ENCODE peak calls at places on chromosomes 6 and 20, in ten cellular contexts. One of them, this sample, is unnamed.

GRCh38 chr20:23663180-23663579 is 25.4 kb upstream of the CST3 start:
- DNase-seq in EL: no peak
- DNase-seq in CD8-positive, alpha-beta T cell: no peak
- DNase-seq in CD8-positive, alpha-beta memory T cell: no peak
- DNase-seq in progenitor cell of endocrine pancreas: no peak
- DNase-seq in breast epithelium: no peak
- DNase-seq in body of pancreas: no peak
- DNase-seq in activated T-helper 1 cell treated with Interleukin-2 at 50 U/mL for 16 hours: no peak
- DNase-seq in A549: no peak
- DNase-seq in astrocyte of the spinal cord: no peak
- DNase-seq in this sample: no peak

GRCh38 chr6:101397199-101397598 is 3.7 kb downstream of the GRIK2 start:
- DNase-seq in EL: peak; percentile 6
- DNase-seq in CD8-positive, alpha-beta T cell: no peak
- DNase-seq in CD8-positive, alpha-beta memory T cell: no peak
- DNase-seq in progenitor cell of endocrine pancreas: no peak
- DNase-seq in breast epithelium: no peak
- DNase-seq in body of pancreas: no peak
- DNase-seq in activated T-helper 1 cell treated with Interleukin-2 at 50 U/mL for 16 hours: no peak
- DNase-seq in A549: peak; percentile 30
- DNase-seq in astrocyte of the spinal cord: peak; percentile 35
- DNase-seq in this sample: peak; percentile 30

GRCh38 chr6:9540126-9540525 is 874.7 kb downstream of the TFAP2A start:
- DNase-seq in EL: peak; percentile 13
- DNase-seq in CD8-positive, alpha-beta T cell: no peak
- DNase-seq in CD8-positive, alpha-beta memory T cell: no peak
- DNase-seq in progenitor cell of endocrine pancreas: no peak
- DNase-seq in breast epithelium: no peak
- DNase-seq in body of pancreas: no peak
- DNase-seq in activated T-helper 1 cell treated with Interleukin-2 at 50 U/mL for 16 hours: no peak
- DNase-seq in A549: no peak
- DNase-seq in astrocyte of the spinal cord: no peak
- DNase-seq in this sample: peak; percentile 24

GRCh38 chr6:97591955-97592354 is 308.9 kb upstream of the MMS22L start:
- DNase-seq in EL: no peak
- DNase-seq in CD8-positive, alpha-beta T cell: no peak
- DNase-seq in CD8-positive, alpha-beta memory T cell: no peak
- DNase-seq in progenitor cell of endocrine pancreas: no peak
- DNase-seq in breast epithelium: no peak
- DNase-seq in body of pancreas: no peak
- DNase-seq in activated T-helper 1 cell treated with Interleukin-2 at 50 U/mL for 16 hours: no peak
- DNase-seq in A549: no peak
- DNase-seq in astrocyte of the spinal cord: no peak
- DNase-seq in this sample: no peak

GRCh38 chr6:89951574-89952360 is 57.5 kb downstream of the GJA10 start:
- DNase-seq in EL: no peak
- DNase-seq in CD8-positive, alpha-beta T cell: no peak
- DNase-seq in CD8-positive, alpha-beta memory T cell: no peak
- DNase-seq in progenitor cell of endocrine pancreas: no peak
- DNase-seq in breast epithelium: no peak
- DNase-seq in body of pancreas: no peak
- DNase-seq in activated T-helper 1 cell treated with Interleukin-2 at 50 U/mL for 16 hours: no peak
- DNase-seq in A549: no peak
- DNase-seq in astrocyte of the spinal cord: peak; percentile 74
- DNase-seq in this sample: peak; percentile 86

GRCh38 chr6:105951322-105951721 is 134.8 kb upstream of the PRDM1 start:
- DNase-seq in EL: no peak
- DNase-seq in CD8-positive, alpha-beta T cell: no peak
- DNase-seq in CD8-positive, alpha-beta memory T cell: no peak
- DNase-seq in progenitor cell of endocrine pancreas: no peak
- DNase-seq in breast epithelium: no peak
- DNase-seq in body of pancreas: no peak
- DNase-seq in activated T-helper 1 cell treated with Interleukin-2 at 50 U/mL for 16 hours: no peak
- DNase-seq in A549: no peak
- DNase-seq in astrocyte of the spinal cord: no peak
- DNase-seq in this sample: no peak

GRCh38 chr20:57783956-57784837 is 74.4 kb upstream of the PMEPA1 start:
- DNase-seq in EL: no peak
- DNase-seq in CD8-positive, alpha-beta T cell: no peak
- DNase-seq in CD8-positive, alpha-beta memory T cell: no peak
- DNase-seq in progenitor cell of endocrine pancreas: no peak
- DNase-seq in breast epithelium: no peak
- DNase-seq in body of pancreas: no peak
- DNase-seq in activated T-helper 1 cell treated with Interleukin-2 at 50 U/mL for 16 hours: no peak
- DNase-seq in A549: no peak
- DNase-seq in astrocyte of the spinal cord: no peak
- DNase-seq in this sample: no peak

GRCh38 chr6:5125152-5126006 is 40.2 kb downstream of the PPP1R3G start:
- DNase-seq in EL: peak; percentile 84
- DNase-seq in CD8-positive, alpha-beta T cell: no peak
- DNase-seq in CD8-positive, alpha-beta memory T cell: no peak
- DNase-seq in progenitor cell of endocrine pancreas: no peak
- DNase-seq in breast epithelium: no peak
- DNase-seq in body of pancreas: no peak
- DNase-seq in activated T-helper 1 cell treated with Interleukin-2 at 50 U/mL for 16 hours: no peak
- DNase-seq in A549: peak; percentile 16
- DNase-seq in astrocyte of the spinal cord: peak; percentile 70
- DNase-seq in this sample: peak; percentile 85

GRCh38 chr6:33248643-33248931 is 23.1 kb downstream of the VPS52 start:
- DNase-seq in EL: peak; percentile 69
- DNase-seq in CD8-positive, alpha-beta T cell: no peak
- DNase-seq in CD8-positive, alpha-beta memory T cell: no peak
- DNase-seq in progenitor cell of endocrine pancreas: no peak
- DNase-seq in breast epithelium: no peak
- DNase-seq in body of pancreas: no peak
- DNase-seq in activated T-helper 1 cell treated with Interleukin-2 at 50 U/mL for 16 hours: peak; percentile 7
- DNase-seq in A549: no peak
- DNase-seq in astrocyte of the spinal cord: no peak
- DNase-seq in this sample: peak; percentile 50

GRCh38 chr6:3913077-3913957 is 64.1 kb downstream of the FAM50B start:
- DNase-seq in EL: peak; percentile 99
- DNase-seq in CD8-positive, alpha-beta T cell: no peak
- DNase-seq in CD8-positive, alpha-beta memory T cell: no peak
- DNase-seq in progenitor cell of endocrine pancreas: no peak
- DNase-seq in breast epithelium: peak; percentile 85
- DNase-seq in body of pancreas: peak; percentile 91
- DNase-seq in activated T-helper 1 cell treated with Interleukin-2 at 50 U/mL for 16 hours: no peak
- DNase-seq in A549: peak; percentile 92
- DNase-seq in astrocyte of the spinal cord: peak; percentile 98
- DNase-seq in this sample: peak; percentile 97

GRCh38 chr6:85856235-85856634 is 213.5 kb upstream of the SYNCRIP start:
- DNase-seq in EL: no peak
- DNase-seq in CD8-positive, alpha-beta T cell: no peak
- DNase-seq in CD8-positive, alpha-beta memory T cell: no peak
- DNase-seq in progenitor cell of endocrine pancreas: no peak
- DNase-seq in breast epithelium: no peak
- DNase-seq in body of pancreas: no peak
- DNase-seq in activated T-helper 1 cell treated with Interleukin-2 at 50 U/mL for 16 hours: no peak
- DNase-seq in A549: no peak
- DNase-seq in astrocyte of the spinal cord: no peak
- DNase-seq in this sample: no peak

GRCh38 chr20:24911461-24911860 is 37.6 kb upstream of the CST7 start:
- DNase-seq in EL: no peak
- DNase-seq in CD8-positive, alpha-beta T cell: no peak
- DNase-seq in CD8-positive, alpha-beta memory T cell: no peak
- DNase-seq in progenitor cell of endocrine pancreas: no peak
- DNase-seq in breast epithelium: no peak
- DNase-seq in body of pancreas: no peak
- DNase-seq in activated T-helper 1 cell treated with Interleukin-2 at 50 U/mL for 16 hours: no peak
- DNase-seq in A549: no peak
- DNase-seq in astrocyte of the spinal cord: no peak
- DNase-seq in this sample: no peak

GRCh38 chr6:147268254-147268653 is 64.0 kb downstream of the STXBP5 start:
- DNase-seq in EL: peak; percentile 33
- DNase-seq in CD8-positive, alpha-beta T cell: no peak
- DNase-seq in CD8-positive, alpha-beta memory T cell: no peak
- DNase-seq in progenitor cell of endocrine pancreas: no peak
- DNase-seq in breast epithelium: no peak
- DNase-seq in body of pancreas: no peak
- DNase-seq in activated T-helper 1 cell treated with Interleukin-2 at 50 U/mL for 16 hours: no peak
- DNase-seq in A549: no peak
- DNase-seq in astrocyte of the spinal cord: no peak
- DNase-seq in this sample: peak; percentile 77

GRCh38 chr6:48611332-48611731 is 500.3 kb upstream of the PTCHD4 start:
- DNase-seq in EL: peak; percentile 30
- DNase-seq in CD8-positive, alpha-beta T cell: no peak
- DNase-seq in CD8-positive, alpha-beta memory T cell: no peak
- DNase-seq in progenitor cell of endocrine pancreas: no peak
- DNase-seq in breast epithelium: no peak
- DNase-seq in body of pancreas: no peak
- DNase-seq in activated T-helper 1 cell treated with Interleukin-2 at 50 U/mL for 16 hours: no peak
- DNase-seq in A549: no peak
- DNase-seq in astrocyte of the spinal cord: peak; percentile 69
- DNase-seq in this sample: peak; percentile 69

GRCh38 chr6:20404641-20405032 is 3.0 kb downstream of the E2F3 start:
- DNase-seq in EL: peak; percentile 78
- DNase-seq in CD8-positive, alpha-beta T cell: peak; percentile 50
- DNase-seq in CD8-positive, alpha-beta memory T cell: peak; percentile 67
- DNase-seq in progenitor cell of endocrine pancreas: peak; percentile 32
- DNase-seq in breast epithelium: no peak
- DNase-seq in body of pancreas: peak; percentile 49
- DNase-seq in activated T-helper 1 cell treated with Interleukin-2 at 50 U/mL for 16 hours: peak; percentile 45
- DNase-seq in A549: peak; percentile 78
- DNase-seq in astrocyte of the spinal cord: peak; percentile 72
- DNase-seq in this sample: peak; percentile 84

GRCh38 chr6:3697609-3698008 is 53.9 kb downstream of the PXDC1 start:
- DNase-seq in EL: peak; percentile 89
- DNase-seq in CD8-positive, alpha-beta T cell: no peak
- DNase-seq in CD8-positive, alpha-beta memory T cell: no peak
- DNase-seq in progenitor cell of endocrine pancreas: no peak
- DNase-seq in breast epithelium: no peak
- DNase-seq in body of pancreas: no peak
- DNase-seq in activated T-helper 1 cell treated with Interleukin-2 at 50 U/mL for 16 hours: no peak
- DNase-seq in A549: no peak
- DNase-seq in astrocyte of the spinal cord: peak; percentile 93
- DNase-seq in this sample: peak; percentile 95

GRCh38 chr20:38373231-38373867 is 27.1 kb downstream of the LBP start:
- DNase-seq in EL: no peak
- DNase-seq in CD8-positive, alpha-beta T cell: no peak
- DNase-seq in CD8-positive, alpha-beta memory T cell: no peak
- DNase-seq in progenitor cell of endocrine pancreas: no peak
- DNase-seq in breast epithelium: no peak
- DNase-seq in body of pancreas: no peak
- DNase-seq in activated T-helper 1 cell treated with Interleukin-2 at 50 U/mL for 16 hours: no peak
- DNase-seq in A549: no peak
- DNase-seq in astrocyte of the spinal cord: no peak
- DNase-seq in this sample: peak; percentile 3

GRCh38 chr20:20195011-20195705 is 142.8 kb downstream of the CFAP61 start:
- DNase-seq in EL: no peak
- DNase-seq in CD8-positive, alpha-beta T cell: no peak
- DNase-seq in CD8-positive, alpha-beta memory T cell: no peak
- DNase-seq in progenitor cell of endocrine pancreas: no peak
- DNase-seq in breast epithelium: no peak
- DNase-seq in body of pancreas: no peak
- DNase-seq in activated T-helper 1 cell treated with Interleukin-2 at 50 U/mL for 16 hours: no peak
- DNase-seq in A549: no peak
- DNase-seq in astrocyte of the spinal cord: no peak
- DNase-seq in this sample: no peak

GRCh38 chr20:5091902-5092301 is 27.9 kb downstream of the PCNA start:
- DNase-seq in EL: no peak
- DNase-seq in CD8-positive, alpha-beta T cell: no peak
- DNase-seq in CD8-positive, alpha-beta memory T cell: no peak
- DNase-seq in progenitor cell of endocrine pancreas: no peak
- DNase-seq in breast epithelium: no peak
- DNase-seq in body of pancreas: no peak
- DNase-seq in activated T-helper 1 cell treated with Interleukin-2 at 50 U/mL for 16 hours: no peak
- DNase-seq in A549: no peak
- DNase-seq in astrocyte of the spinal cord: no peak
- DNase-seq in this sample: no peak

GRCh38 chr6:1770435-1770843 is 160.7 kb downstream of the FOXC1 start:
- DNase-seq in EL: peak; percentile 47
- DNase-seq in CD8-positive, alpha-beta T cell: peak; percentile 45
- DNase-seq in CD8-positive, alpha-beta memory T cell: peak; percentile 46
- DNase-seq in progenitor cell of endocrine pancreas: no peak
- DNase-seq in breast epithelium: no peak
- DNase-seq in body of pancreas: no peak
- DNase-seq in activated T-helper 1 cell treated with Interleukin-2 at 50 U/mL for 16 hours: no peak
- DNase-seq in A549: no peak
- DNase-seq in astrocyte of the spinal cord: peak; percentile 68
- DNase-seq in this sample: peak; percentile 60

GRCh38 chr20:51985753-51986152 is 183.4 kb upstream of the SALL4 start:
- DNase-seq in EL: no peak
- DNase-seq in CD8-positive, alpha-beta T cell: no peak
- DNase-seq in CD8-positive, alpha-beta memory T cell: no peak
- DNase-seq in progenitor cell of endocrine pancreas: no peak
- DNase-seq in breast epithelium: no peak
- DNase-seq in body of pancreas: no peak
- DNase-seq in activated T-helper 1 cell treated with Interleukin-2 at 50 U/mL for 16 hours: no peak
- DNase-seq in A549: no peak
- DNase-seq in astrocyte of the spinal cord: no peak
- DNase-seq in this sample: no peak

GRCh38 chr6:6058054-6058444 is 51.3 kb upstream of the NRN1 start:
- DNase-seq in EL: no peak
- DNase-seq in CD8-positive, alpha-beta T cell: no peak
- DNase-seq in CD8-positive, alpha-beta memory T cell: no peak
- DNase-seq in progenitor cell of endocrine pancreas: no peak
- DNase-seq in breast epithelium: no peak
- DNase-seq in body of pancreas: no peak
- DNase-seq in activated T-helper 1 cell treated with Interleukin-2 at 50 U/mL for 16 hours: no peak
- DNase-seq in A549: no peak
- DNase-seq in astrocyte of the spinal cord: no peak
- DNase-seq in this sample: no peak

GRCh38 chr6:111361648-111362047 is 121.4 kb downstream of the REV3L start:
- DNase-seq in EL: peak; percentile 49
- DNase-seq in CD8-positive, alpha-beta T cell: no peak
- DNase-seq in CD8-positive, alpha-beta memory T cell: no peak
- DNase-seq in progenitor cell of endocrine pancreas: no peak
- DNase-seq in breast epithelium: no peak
- DNase-seq in body of pancreas: peak; percentile 35
- DNase-seq in activated T-helper 1 cell treated with Interleukin-2 at 50 U/mL for 16 hours: no peak
- DNase-seq in A549: peak; percentile 27
- DNase-seq in astrocyte of the spinal cord: peak; percentile 48
- DNase-seq in this sample: peak; percentile 42

GRCh38 chr6:39407446-39407993 is 85.0 kb upstream of the KCNK16 start:
- DNase-seq in EL: no peak
- DNase-seq in CD8-positive, alpha-beta T cell: no peak
- DNase-seq in CD8-positive, alpha-beta memory T cell: no peak
- DNase-seq in progenitor cell of endocrine pancreas: no peak
- DNase-seq in breast epithelium: no peak
- DNase-seq in body of pancreas: no peak
- DNase-seq in activated T-helper 1 cell treated with Interleukin-2 at 50 U/mL for 16 hours: no peak
- DNase-seq in A549: no peak
- DNase-seq in astrocyte of the spinal cord: no peak
- DNase-seq in this sample: no peak

GRCh38 chr6:90650041-90650948 is 63.4 kb upstream of the MAP3K7 start:
- DNase-seq in EL: no peak
- DNase-seq in CD8-positive, alpha-beta T cell: no peak
- DNase-seq in CD8-positive, alpha-beta memory T cell: no peak
- DNase-seq in progenitor cell of endocrine pancreas: no peak
- DNase-seq in breast epithelium: no peak
- DNase-seq in body of pancreas: no peak
- DNase-seq in activated T-helper 1 cell treated with Interleukin-2 at 50 U/mL for 16 hours: no peak
- DNase-seq in A549: no peak
- DNase-seq in astrocyte of the spinal cord: no peak
- DNase-seq in this sample: no peak

GRCh38 chr6:126228001-126228791 is 111.7 kb upstream of the CENPW start:
- DNase-seq in EL: no peak
- DNase-seq in CD8-positive, alpha-beta T cell: no peak
- DNase-seq in CD8-positive, alpha-beta memory T cell: no peak
- DNase-seq in progenitor cell of endocrine pancreas: no peak
- DNase-seq in breast epithelium: no peak
- DNase-seq in body of pancreas: no peak
- DNase-seq in activated T-helper 1 cell treated with Interleukin-2 at 50 U/mL for 16 hours: no peak
- DNase-seq in A549: no peak
- DNase-seq in astrocyte of the spinal cord: no peak
- DNase-seq in this sample: peak; percentile 4

GRCh38 chr6:132443206-132443605 is 41.9 kb upstream of the MOXD1 start:
- DNase-seq in EL: peak; percentile 48
- DNase-seq in CD8-positive, alpha-beta T cell: no peak
- DNase-seq in CD8-positive, alpha-beta memory T cell: no peak
- DNase-seq in progenitor cell of endocrine pancreas: no peak
- DNase-seq in breast epithelium: no peak
- DNase-seq in body of pancreas: no peak
- DNase-seq in activated T-helper 1 cell treated with Interleukin-2 at 50 U/mL for 16 hours: no peak
- DNase-seq in A549: peak; percentile 7
- DNase-seq in astrocyte of the spinal cord: peak; percentile 23
- DNase-seq in this sample: peak; percentile 48

GRCh38 chr6:169722362-169723199 is 1.7 kb downstream of the PHF10 start:
- DNase-seq in EL: peak; percentile 71
- DNase-seq in CD8-positive, alpha-beta T cell: peak; percentile 19
- DNase-seq in CD8-positive, alpha-beta memory T cell: no peak
- DNase-seq in progenitor cell of endocrine pancreas: no peak
- DNase-seq in breast epithelium: peak; percentile 32
- DNase-seq in body of pancreas: peak; percentile 53
- DNase-seq in activated T-helper 1 cell treated with Interleukin-2 at 50 U/mL for 16 hours: peak; percentile 14
- DNase-seq in A549: peak; percentile 40
- DNase-seq in astrocyte of the spinal cord: peak; percentile 86
- DNase-seq in this sample: peak; percentile 88